ENCODE peak calls at places on chromosomes 5 and 9, in seven cellular contexts. B is foreskin fibroblast, L is psoas muscle, W is astrocyte of the cerebellum, C is mucosa of descending colon, R is testis, E is fibroblast of lung. Q is an unnamed sample.

GRCh38 chr9:110251212-110251611 is 5.1 kb downstream of the TXN start:
- DNase-seq in E (no peak), W (no peak), L (no peak), B (no peak), R (no peak), C (no peak), Q (no peak)

GRCh38 chr9:76759726-76760125 is 4.5 kb upstream of the PCA3 start:
- DNase-seq in L (no peak), B (no peak), C (peak), E (no peak), R (no peak), W (no peak), Q (no peak)

GRCh38 chr5:141941779-141942178 is 16.2 kb downstream of the PCDH12 start:
- DNase-seq in C (no peak), R (no peak), L (no peak), E (no peak), W (no peak), B (no peak), Q (no peak)

GRCh38 chr5:89457411-89458329 is 574.7 kb upstream of the MEF2C start:
- DNase-seq in L (peak), B (peak), R (no peak), W (peak), E (peak), C (no peak), Q (peak)

GRCh38 chr5:3220201-3220600 is 375.4 kb upstream of the IRX1 start:
- DNase-seq in E (no peak), C (peak), B (no peak), R (no peak), W (no peak), L (no peak), Q (no peak)

GRCh38 chr5:178703015-178703414 is 27.4 kb downstream of the ZNF354A start:
- DNase-seq in W (no peak), L (no peak), C (no peak), B (no peak), R (no peak), E (no peak), Q (no peak)

GRCh38 chr5:93594591-93595419 is 11.8 kb downstream of the NR2F1 start:
- DNase-seq in E (no peak), L (no peak), R (no peak), W (no peak), C (peak), B (no peak), Q (no peak)

GRCh38 chr5:42595597-42595996 is 161.0 kb upstream of the CCDC152 start:
- DNase-seq in C (no peak), W (no peak), L (peak), B (no peak), E (no peak), R (no peak), Q (no peak)

GRCh38 chr5:81303563-81303962 is 2.2 kb downstream of the ZCCHC9 start:
- DNase-seq in W (peak), E (peak), L (no peak), R (no peak), C (no peak), B (peak), Q (peak)

GRCh38 chr5:151037561-151038291 is 17.3 kb downstream of the GPX3 start:
- DNase-seq in B (peak), E (peak), C (no peak), R (peak), W (peak), L (peak), Q (peak)

GRCh38 chr5:113487411-113487778 is 858 bp downstream of the MCC start:
- DNase-seq in R (peak), L (no peak), E (peak), B (peak), C (no peak), W (no peak), Q (no peak)

GRCh38 chr9:109307380-109308240 is 13.2 kb downstream of the EPB41L4B start:
- DNase-seq in E (no peak), R (no peak), L (no peak), C (peak), B (no peak), W (no peak), Q (no peak)

GRCh38 chr5:116303340-116303739 is 218.5 kb downstream of the COMMD10 start:
- DNase-seq in E (no peak), L (no peak), W (no peak), R (no peak), B (no peak), C (no peak), Q (no peak)

GRCh38 chr5:116301110-116301509 is 216.3 kb downstream of the COMMD10 start:
- DNase-seq in E (no peak), L (no peak), B (no peak), R (no peak), C (no peak), W (no peak), Q (no peak)

GRCh38 chr5:116300016-116300601 is 215.3 kb downstream of the COMMD10 start:
- DNase-seq in C (no peak), W (no peak), E (no peak), R (no peak), B (no peak), L (no peak), Q (no peak)

GRCh38 chr5:116296335-116297072 is 211.7 kb downstream of the COMMD10 start:
- DNase-seq in E (no peak), B (no peak), C (no peak), W (no peak), R (no peak), L (no peak), Q (no peak)

GRCh38 chr5:116297296-116297814 is 212.5 kb downstream of the COMMD10 start:
- DNase-seq in C (no peak), R (no peak), W (no peak), E (no peak), L (no peak), B (no peak), Q (no peak)
- TF ChIP-seq CTCF in C (no peak), R (no peak), W (no peak), E (no peak), L (no peak), B (no peak), Q (no peak)

GRCh38 chr5:74320526-74320925 is 320.0 kb downstream of the ENC1 start:
- DNase-seq in E (no peak), L (no peak), W (no peak), R (no peak), C (no peak), B (no peak), Q (no peak)

GRCh38 chr5:74325866-74326265 is 314.7 kb downstream of the ENC1 start:
- DNase-seq in C (no peak), B (no peak), R (no peak), E (peak), L (no peak), W (no peak), Q (peak)

GRCh38 chr5:74324556-74324955 is 316.0 kb downstream of the ENC1 start:
- DNase-seq in L (no peak), C (no peak), W (no peak), B (no peak), R (no peak), E (no peak), Q (no peak)

GRCh38 chr5:74326571-74327338 is 313.8 kb downstream of the ENC1 start:
- DNase-seq in R (no peak), C (no peak), E (peak), L (no peak), W (peak), B (peak), Q (peak)

DNA sequence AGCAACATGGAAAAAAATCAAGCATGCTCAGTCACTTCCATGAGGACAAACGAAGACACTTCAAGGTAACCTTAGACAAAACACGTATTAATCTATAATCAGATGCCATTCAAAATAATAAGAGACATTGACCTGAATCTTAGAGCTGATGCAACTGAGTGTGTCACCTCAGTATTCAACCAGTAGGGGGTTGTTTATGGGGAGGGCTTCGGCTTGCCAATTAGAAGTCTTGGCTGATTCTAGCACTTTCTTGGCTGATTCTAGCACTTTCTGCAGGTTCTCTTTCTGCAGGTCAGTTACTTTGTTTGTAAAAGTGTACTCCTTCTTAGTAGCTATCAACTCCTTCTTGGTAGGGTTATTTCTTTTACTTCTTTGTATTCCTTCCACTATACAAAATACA is 317.6 kb downstream of the ENC1 start:
- DNase-seq in L (no peak), B (no peak), R (no peak), C (no peak), W (no peak), E (no peak), Q (no peak)
- TF ChIP-seq CTCF in L (no peak), B (no peak), R (no peak), C (no peak), W (no peak), E (no peak), Q (peak)

GRCh38 chr9:83219924-83220438 is 157.0 kb upstream of the RASEF start:
- DNase-seq in C (no peak), B (no peak), R (no peak), W (no peak), L (no peak), E (no peak), Q (no peak)

GRCh38 chr9:83220737-83221136 is 157.8 kb upstream of the RASEF start:
- DNase-seq in L (no peak), B (peak), W (peak), R (peak), E (peak), C (no peak), Q (peak)

GRCh38 chr9:83218411-83219090 is 155.6 kb upstream of the RASEF start:
- DNase-seq in R (no peak), B (no peak), W (no peak), C (no peak), E (no peak), L (no peak), Q (no peak)

DNA sequence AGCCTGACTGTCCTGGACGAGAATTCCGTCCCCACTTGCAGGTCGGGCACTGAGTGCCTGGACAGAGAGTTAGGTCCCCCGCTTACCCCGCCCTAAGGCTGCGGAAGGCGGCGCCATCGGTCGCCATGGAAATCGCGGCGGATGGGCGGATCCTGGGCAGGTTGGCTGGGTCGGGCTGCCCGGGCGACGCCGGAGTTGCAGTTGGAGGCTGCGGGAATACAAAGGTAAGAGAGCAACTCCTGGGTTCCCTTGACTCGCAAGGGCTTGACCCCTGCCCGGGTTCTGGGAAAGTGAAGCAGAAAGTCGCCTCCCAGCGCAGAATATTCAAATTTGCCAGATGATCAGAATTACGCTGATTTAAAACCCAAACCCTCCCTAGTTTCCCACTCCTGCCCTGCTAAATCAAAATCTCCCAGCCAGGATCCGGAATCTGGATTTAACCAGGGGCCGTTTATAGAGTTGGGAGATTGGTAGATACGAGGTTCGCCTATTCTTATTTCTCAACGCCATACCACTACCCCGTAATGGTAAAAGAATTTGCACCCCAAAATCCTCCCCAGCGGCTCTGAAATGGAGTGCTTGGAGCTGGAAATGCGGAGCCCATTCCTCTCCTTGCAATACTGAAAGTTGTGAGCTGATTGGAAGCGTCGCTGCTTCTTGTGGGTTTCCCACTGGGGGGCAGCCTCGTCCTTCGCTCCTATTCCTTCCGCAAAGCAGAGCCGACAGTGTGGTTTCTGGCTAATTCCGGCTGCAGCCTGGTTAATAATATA is 156.4 kb upstream of the RASEF start:
- DNase-seq in E (peak), W (peak), B (peak), R (peak), L (peak), C (peak), Q (peak)
- TF ChIP-seq CTCF in E (peak), W (peak), B (peak), R (peak), L (peak), C (peak), Q (peak)

DNA sequence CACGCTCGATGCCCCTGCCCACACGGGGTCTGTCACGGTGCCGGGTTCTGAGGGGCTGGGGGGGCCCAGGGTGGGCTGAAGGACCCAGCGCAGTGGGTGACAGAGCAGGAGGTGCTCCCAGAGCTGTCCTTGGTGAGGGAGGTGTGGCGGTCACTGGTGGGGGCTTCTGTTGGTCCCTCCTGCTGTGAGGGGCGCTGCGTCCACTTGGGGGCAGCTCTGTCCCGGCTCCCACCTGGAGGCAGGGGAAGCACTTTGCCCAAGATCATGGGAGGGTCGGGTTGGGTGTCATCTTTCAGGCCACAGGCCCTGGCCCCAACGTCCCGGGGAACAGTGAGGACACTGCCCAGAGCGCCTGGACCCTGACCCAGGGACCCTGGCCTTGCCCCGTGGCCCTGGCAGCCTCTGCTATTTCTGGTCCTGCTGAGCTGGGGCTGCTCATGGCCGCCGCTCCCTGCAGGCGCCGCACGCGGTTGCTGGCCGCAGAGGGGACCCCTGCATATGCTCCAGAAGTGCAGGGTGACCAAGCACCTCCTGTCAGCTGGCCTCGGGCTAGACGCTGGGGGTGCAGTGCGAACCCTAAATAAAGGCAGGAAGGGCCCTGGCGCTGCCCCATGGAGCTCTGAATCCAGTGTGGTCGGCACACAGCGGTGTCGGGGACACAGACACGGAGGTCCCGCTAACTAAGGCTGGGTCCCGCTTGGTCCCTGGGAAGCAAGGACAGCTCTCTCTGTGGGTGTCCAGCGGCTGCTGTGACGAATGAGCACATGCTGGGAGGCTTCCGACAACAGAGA is 11.6 kb upstream of the RNU6ATAC start:
- DNase-seq in L (peak), W (no peak), B (no peak), R (peak), E (no peak), C (no peak), Q (no peak)
- TF ChIP-seq CTCF in L (peak), W (peak), B (no peak), R (peak), E (no peak), C (no peak), Q (no peak)

GRCh38 chr5:39578887-39579497 is 154.2 kb upstream of the DAB2 start:
- DNase-seq in R (no peak), C (no peak), L (no peak), W (no peak), E (peak), B (no peak), Q (no peak)
- TF ChIP-seq CTCF in R (peak), C (peak), L (peak), W (no peak), E (peak), B (peak), Q (peak)

DNA sequence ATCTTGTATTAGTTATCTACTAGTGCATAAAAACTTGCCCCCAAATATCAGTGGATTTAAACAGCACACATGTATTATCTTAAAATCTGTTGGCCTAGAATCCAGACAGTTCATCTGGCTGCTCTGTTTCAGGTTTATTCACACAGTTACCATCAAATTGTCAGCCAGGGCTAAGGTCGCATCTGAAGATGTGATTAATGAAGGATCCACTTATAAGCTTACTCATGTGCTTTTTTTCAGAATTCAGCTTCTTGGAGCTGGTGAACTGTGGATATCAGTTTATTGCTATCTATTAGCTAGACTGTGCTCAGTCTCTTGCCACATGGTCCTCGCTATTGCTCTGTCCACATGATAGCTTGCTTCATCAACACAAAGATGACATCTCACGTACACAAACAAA is 81.4 kb downstream of the PRDM9 start:
- DNase-seq in C (no peak), E (no peak), B (no peak), R (no peak), L (no peak), W (no peak), Q (no peak)
- TF ChIP-seq CTCF in C (no peak), E (no peak), B (no peak), R (no peak), L (no peak), W (no peak), Q (no peak)

DNA sequence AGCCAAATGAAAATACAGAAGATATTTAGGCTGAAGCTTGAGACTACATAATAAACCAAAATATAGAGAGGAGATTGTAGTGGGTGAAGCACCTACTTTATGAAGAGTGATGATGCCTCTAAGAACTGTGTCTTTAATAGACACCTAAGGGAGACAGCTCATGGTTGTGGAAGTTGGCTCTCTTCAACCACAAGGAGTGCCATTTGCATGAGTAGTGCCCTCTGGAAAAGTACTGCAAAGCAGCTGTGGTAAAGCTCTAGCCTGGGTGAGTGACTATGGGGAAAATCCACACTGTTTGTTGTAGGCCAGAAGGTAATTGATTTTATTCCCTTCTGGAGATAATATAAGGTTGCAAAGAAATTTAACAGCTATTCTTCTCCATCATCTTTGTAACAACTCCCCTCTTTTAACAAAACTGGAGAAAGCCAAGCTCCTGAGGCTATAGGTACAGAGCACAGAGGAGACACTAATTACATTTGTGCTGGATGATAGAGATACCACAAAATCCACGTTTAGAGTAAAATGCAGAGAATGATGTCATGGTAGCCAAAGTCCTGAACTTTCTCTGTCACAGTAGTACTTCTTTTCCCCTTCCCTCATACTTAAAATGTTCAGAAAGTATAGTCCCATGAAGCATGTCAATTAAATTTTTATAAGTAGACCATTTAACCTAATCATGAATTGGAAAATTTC is 122.8 kb downstream of the STARD4 start:
- DNase-seq in R (no peak), L (no peak), B (peak), W (peak), E (peak), C (no peak), Q (peak)
- TF ChIP-seq CTCF in R (no peak), L (no peak), B (no peak), W (no peak), E (no peak), C (no peak), Q (peak)

Q was measured in HFFc6.